ENCODE peak calls at places on chromosome 12, in six cellular contexts. F, W, O, L, M and R are unnamed samples. For H3K9me3, the result is how much of the 10 kb centered on the place peaks cover.

GRCh38 chr12:74794522-74794921 is 256.9 kb downstream of the ATXN7L3B start:
- DNase-seq in F (no peak), W (no peak), O (no peak), L (no peak), M (no peak), R (no peak)

GRCh38 chr12:104748790-104749189 is 209.3 kb downstream of the SLC41A2 start:
- DNase-seq in F (peak), W (peak), O (no peak), L (peak), M (no peak), R (no peak)

GRCh38 chr12:5063149-5063548 is 19.5 kb downstream of the KCNA5 start:
- DNase-seq in F (no peak), W (no peak), O (no peak), L (no peak), M (no peak), R (no peak)

GRCh38 chr12:63668028-63668799 is at the start of gene DPY19L2:
- DNase-seq in F (peak), W (peak), O (peak), L (peak), M (peak), R (peak)

GRCh38 chr12:124294686-124295315 is at the start of gene RFLNA:
- DNase-seq in F (no peak), W (no peak), O (no peak), L (no peak), M (no peak), R (peak)

GRCh38 chr12:57089259-57090245 is 638 bp downstream of the NAB2 start:
- DNase-seq in F (peak), W (peak), O (no peak), L (no peak), M (no peak), R (peak)

GRCh38 chr12:63826002-63826585 is 18.4 kb upstream of the SRGAP1 start:
- DNase-seq in F (peak), W (no peak), O (peak), L (peak), M (no peak), R (no peak)

GRCh38 chr12:30450872-30451271 is 244.8 kb downstream of the IPO8 start:
- DNase-seq in F (peak), W (no peak), O (no peak), L (no peak), M (no peak), R (no peak)

GRCh38 chr12:61808856-61809255 is 451.3 kb upstream of the USP15 start:
- DNase-seq in F (no peak), W (no peak), O (no peak), L (no peak), M (no peak), R (no peak)
- H3K9me3 ChIP-seq in F (under half), W (under half), O (under half), L (under half), M (under half), R (under half)

DNA sequence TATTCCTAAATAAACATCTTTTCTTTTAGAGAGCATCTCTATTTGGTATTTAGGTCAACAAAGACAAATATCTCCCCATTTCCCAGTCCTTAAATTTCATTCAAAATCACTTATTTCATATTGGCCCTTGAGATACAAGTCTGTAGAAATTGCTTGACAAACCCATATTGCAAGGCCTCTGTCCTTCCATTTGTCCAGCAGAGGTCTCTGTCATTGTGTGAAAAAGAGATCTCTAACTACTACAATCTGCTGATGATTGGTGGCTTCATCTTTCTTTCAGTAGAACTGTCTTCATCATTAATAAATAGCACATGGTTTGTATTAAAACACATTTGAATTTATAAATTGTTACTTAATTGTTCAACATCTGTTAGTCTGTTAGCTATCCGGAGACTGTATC is 252.6 kb downstream of the ACSS3 start:
- DNase-seq in F (no peak), W (no peak), O (no peak), L (no peak), M (no peak), R (no peak)
- TF ChIP-seq CTCF in F (no peak), W (no peak), O (peak), L (no peak), M (no peak), R (no peak)

DNA sequence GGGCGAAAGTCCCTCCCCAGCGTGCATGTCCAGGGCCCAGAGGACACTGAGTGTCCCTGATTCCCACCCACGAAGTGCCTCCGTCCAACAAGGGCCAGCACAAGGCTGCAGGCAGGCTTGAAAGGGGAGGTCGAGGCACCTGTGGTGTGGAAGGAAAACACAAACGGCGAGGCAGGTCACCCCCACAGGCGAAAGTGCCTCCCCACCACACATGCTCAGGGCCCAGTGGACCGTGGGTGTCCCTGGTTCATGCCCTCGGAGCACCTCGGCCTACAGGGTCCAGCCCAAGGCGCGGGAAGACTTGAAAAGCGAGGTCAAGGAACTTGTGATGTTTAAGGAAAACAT is 370.4 kb downstream of the ALG10 start:
- DNase-seq in F (no peak), W (peak), O (no peak), L (no peak), M (peak), R (no peak)
- H3K9me3 ChIP-seq in F (under half), W (half or more), O (under half), L (half or more), M (under half), R (under half)

GRCh38 chr12:52250048-52250990 is 17.3 kb downstream of the KRT7 start:
- DNase-seq in F (no peak), W (no peak), O (no peak), L (no peak), M (no peak), R (no peak)
- TF ChIP-seq CTCF in F (peak), W (no peak), O (no peak), L (no peak), M (no peak), R (no peak)

GRCh38 chr12:133129368-133130037 is 571 bp downstream of the ZNF891 start:
- DNase-seq in F (peak), W (no peak), O (no peak), L (no peak), M (peak), R (no peak)
- H3K9me3 ChIP-seq in F (under half), W (under half), O (under half), L (under half), M (under half), R (half or more)